ENCODE peak calls at places on chromosomes 11 and 22, in nine cellular contexts. F is KG1; B is HT-29; N is ELR; X is foreskin fibroblast; U is stimulated activated CD4-positive, alpha-beta T cell treated with anti-CD3 and anti-CD28 coated beads, Interleukin-2, amount 100 ng/mL, for 48 hours; Z is RCC 7860; I is osteocyte; R is NK-92 treated with Interleukin-12 subunit alpha and Interleukin-12 subunit beta, amount 100 ng/mL, for 24 hours. G is an unnamed sample.

GRCh38 chr11:350723-351255 is 18.5 kb upstream of the B4GALNT4 start:
- DNase-seq in N (no peak), Z (no peak), R (no peak), B (no peak), F (no peak), X (peak), I (no peak), U (no peak), G (no peak)

GRCh38 chr11:10109836-10110235 is 184.2 kb downstream of the SBF2 start:
- DNase-seq in B (no peak), X (peak), Z (no peak), N (no peak), F (no peak), R (no peak), U (no peak), I (no peak), G (no peak)

GRCh38 chr11:61332266-61332822 is 561 bp downstream of the DDB1 start:
- DNase-seq in Z (no peak), U (no peak), N (peak), B (peak), X (peak), I (no peak), R (no peak), F (no peak), G (no peak)

GRCh38 chr22:50739279-50739691 is 1.3 kb downstream of the ACR start:
- DNase-seq in F (no peak), Z (no peak), N (no peak), R (no peak), I (peak), B (no peak), U (no peak), X (no peak), G (no peak)

GRCh38 chr11:75768909-75769771 is 562 bp downstream of the DGAT2 start:
- DNase-seq in I (no peak), N (no peak), F (no peak), R (no peak), X (no peak), B (peak), U (no peak), Z (no peak), G (no peak)

GRCh38 chr22:25134028-25134427 is 65.6 kb upstream of the CRYBB3 start:
- DNase-seq in B (peak), Z (no peak), X (no peak), R (no peak), N (no peak), U (no peak), F (no peak), I (no peak), G (no peak)

GRCh38 chr11:94706211-94706610 is 61.9 kb upstream of the AMOTL1 start:
- DNase-seq in F (no peak), X (peak), N (peak), R (no peak), Z (no peak), B (no peak), U (no peak), I (no peak), G (no peak)

GRCh38 chr11:120378474-120378873 is 42.3 kb downstream of the ARHGEF12 start:
- DNase-seq in I (no peak), B (no peak), R (no peak), F (no peak), X (no peak), N (no peak), Z (no peak), U (no peak), G (no peak)

GRCh38 chr11:116211166-116211565 is 561.6 kb downstream of the BUD13 start:
- DNase-seq in B (no peak), Z (no peak), N (no peak), U (no peak), X (no peak), R (no peak), F (no peak), I (no peak), G (no peak)

GRCh38 chr11:17508306-17508705 is 31.7 kb upstream of the ABCC8 start:
- DNase-seq in F (no peak), I (no peak), U (no peak), X (peak), N (peak), R (no peak), Z (peak), B (no peak), G (no peak)

GRCh38 chr22:17706451-17706900 is 67.8 kb downstream of the BID start:
- DNase-seq in I (peak), N (peak), B (peak), F (no peak), X (peak), Z (peak), R (no peak), U (peak), G (peak)

G was measured in GDM1.